ENCODE peak calls at places on chromosome 1, in six cellular contexts. One of them, this sample, is unnamed.

GRCh38 chr1:63321788-63322247 is 549 bp upstream of the FOXD3 start:
- DNase-seq in HepG2: no peak
- DNase-seq in spleen: no peak
- DNase-seq in prostate gland: no peak
- DNase-seq in GM23338: peak; percentile 91
- DNase-seq in endothelial cell of umbilical vein: no peak
- DNase-seq in this sample: no peak

GRCh38 chr1:244273262-244273844 is 178.4 kb downstream of the ADSS2 start:
- DNase-seq in GM23338: no peak
- DNase-seq in spleen: no peak
- DNase-seq in prostate gland: no peak
- DNase-seq in endothelial cell of umbilical vein: peak; percentile 74
- DNase-seq in HepG2: no peak
- DNase-seq in this sample: no peak

GRCh38 chr1:94713472-94714141 is 106.5 kb upstream of the SLC44A3 start:
- DNase-seq in spleen: peak; percentile 89
- DNase-seq in HepG2: peak; percentile 92
- DNase-seq in GM23338: peak; percentile 94
- DNase-seq in endothelial cell of umbilical vein: no peak
- DNase-seq in prostate gland: peak; percentile 37
- DNase-seq in this sample: peak; percentile 61

GRCh38 chr1:204377800-204378608 is 18.3 kb upstream of the PLEKHA6 start:
- DNase-seq in prostate gland: peak; percentile 48
- DNase-seq in spleen: peak; percentile 85
- DNase-seq in HepG2: peak; percentile 69
- DNase-seq in GM23338: peak; percentile 83
- DNase-seq in endothelial cell of umbilical vein: peak; percentile 45
- DNase-seq in this sample: peak; percentile 77

GRCh38 chr1:6475381-6476133 is 9.6 kb upstream of the TNFRSF25 start:
- DNase-seq in HepG2: no peak
- DNase-seq in prostate gland: peak; percentile 55
- DNase-seq in spleen: peak; percentile 92
- DNase-seq in endothelial cell of umbilical vein: no peak
- DNase-seq in GM23338: peak; percentile 77
- DNase-seq in this sample: peak; percentile 81

GRCh38 chr1:97898948-97899347 is 21.9 kb downstream of the DPYD start:
- DNase-seq in HepG2: no peak
- DNase-seq in prostate gland: no peak
- DNase-seq in GM23338: no peak
- DNase-seq in endothelial cell of umbilical vein: no peak
- DNase-seq in spleen: no peak
- DNase-seq in this sample: no peak

GRCh38 chr1:23742670-23743286 is 493 bp upstream of the ELOA start:
- DNase-seq in HepG2: no peak
- DNase-seq in spleen: no peak
- DNase-seq in GM23338: peak; percentile 75
- DNase-seq in prostate gland: peak; percentile 17
- DNase-seq in endothelial cell of umbilical vein: peak; percentile 47
- DNase-seq in this sample: no peak

GRCh38 chr1:85307987-85308836 is 31.8 kb upstream of the BCL10 start:
- DNase-seq in HepG2: peak; percentile 70
- DNase-seq in endothelial cell of umbilical vein: peak; percentile 91
- DNase-seq in prostate gland: peak; percentile 87
- DNase-seq in GM23338: peak; percentile 98
- DNase-seq in spleen: peak; percentile 93
- DNase-seq in this sample: peak; percentile 90

GRCh38 chr1:15033264-15033663 is 120.3 kb upstream of the TMEM51 start:
- DNase-seq in spleen: no peak
- DNase-seq in prostate gland: no peak
- DNase-seq in HepG2: no peak
- DNase-seq in endothelial cell of umbilical vein: no peak
- DNase-seq in GM23338: no peak
- DNase-seq in this sample: no peak

GRCh38 chr1:33132549-33132948 is 49.3 kb downstream of the TRIM62 start:
- DNase-seq in endothelial cell of umbilical vein: no peak
- DNase-seq in prostate gland: no peak
- DNase-seq in GM23338: no peak
- DNase-seq in HepG2: no peak
- DNase-seq in spleen: no peak
- DNase-seq in this sample: no peak

GRCh38 chr1:7454052-7454815 is 316.9 kb upstream of the VAMP3 start:
- DNase-seq in spleen: no peak
- DNase-seq in endothelial cell of umbilical vein: no peak
- DNase-seq in HepG2: no peak
- DNase-seq in prostate gland: no peak
- DNase-seq in GM23338: peak; percentile 46
- DNase-seq in this sample: peak; percentile 47

GRCh38 chr1:27138368-27138767 is 16.6 kb downstream of the SLC9A1 start:
- DNase-seq in endothelial cell of umbilical vein: no peak
- DNase-seq in HepG2: no peak
- DNase-seq in GM23338: no peak
- DNase-seq in prostate gland: no peak
- DNase-seq in spleen: no peak
- DNase-seq in this sample: no peak

GRCh38 chr1:196873385-196873784 is 14.5 kb upstream of the CFHR4 start:
- DNase-seq in spleen: no peak
- DNase-seq in endothelial cell of umbilical vein: no peak
- DNase-seq in GM23338: no peak
- DNase-seq in prostate gland: no peak
- DNase-seq in HepG2: no peak
- DNase-seq in this sample: no peak

GRCh38 chr1:200033511-200034261 is 6.2 kb downstream of the NR5A2 start:
- DNase-seq in GM23338: peak; percentile 63
- DNase-seq in endothelial cell of umbilical vein: no peak
- DNase-seq in spleen: no peak
- DNase-seq in prostate gland: no peak
- DNase-seq in HepG2: no peak
- DNase-seq in this sample: no peak

GRCh38 chr1:10553124-10553523 is 78.4 kb downstream of the PEX14 start:
- DNase-seq in spleen: no peak
- DNase-seq in GM23338: no peak
- DNase-seq in prostate gland: no peak
- DNase-seq in HepG2: no peak
- DNase-seq in endothelial cell of umbilical vein: no peak
- DNase-seq in this sample: no peak

GRCh38 chr1:164707868-164708331 is 148.9 kb downstream of the PBX1 start:
- DNase-seq in prostate gland: no peak
- DNase-seq in endothelial cell of umbilical vein: peak; percentile 16
- DNase-seq in GM23338: no peak
- DNase-seq in spleen: no peak
- DNase-seq in HepG2: no peak
- DNase-seq in this sample: peak; percentile 29

GRCh38 chr1:223341111-223341510 is 22.9 kb downstream of the SUSD4 start:
- DNase-seq in endothelial cell of umbilical vein: no peak
- DNase-seq in GM23338: no peak
- DNase-seq in prostate gland: no peak
- DNase-seq in HepG2: no peak
- DNase-seq in spleen: peak; percentile 61
- DNase-seq in this sample: peak; percentile 46

GRCh38 chr1:89671775-89672488 is 39.0 kb downstream of the LRRC8C start:
- DNase-seq in endothelial cell of umbilical vein: peak; percentile 59
- DNase-seq in prostate gland: no peak
- DNase-seq in spleen: no peak
- DNase-seq in HepG2: no peak
- DNase-seq in GM23338: no peak
- DNase-seq in this sample: no peak

GRCh38 chr1:220575718-220576497 is 48.0 kb downstream of the MARK1 start:
- DNase-seq in prostate gland: no peak
- DNase-seq in endothelial cell of umbilical vein: no peak
- DNase-seq in spleen: no peak
- DNase-seq in HepG2: no peak
- DNase-seq in GM23338: no peak
- DNase-seq in this sample: no peak

GRCh38 chr1:234597894-234598293 is 12.1 kb downstream of the IRF2BP2 start:
- DNase-seq in endothelial cell of umbilical vein: peak; percentile 74
- DNase-seq in HepG2: peak; percentile 62
- DNase-seq in prostate gland: no peak
- DNase-seq in GM23338: peak; percentile 63
- DNase-seq in spleen: no peak
- DNase-seq in this sample: peak; percentile 55

GRCh38 chr1:153611024-153611352 is 1.9 kb downstream of the S100A16 start:
- DNase-seq in spleen: no peak
- DNase-seq in HepG2: no peak
- DNase-seq in prostate gland: no peak
- DNase-seq in GM23338: no peak
- DNase-seq in endothelial cell of umbilical vein: no peak
- DNase-seq in this sample: no peak

GRCh38 chr1:116545359-116545705 is 25.5 kb downstream of the CD58 start:
- DNase-seq in prostate gland: no peak
- DNase-seq in GM23338: no peak
- DNase-seq in endothelial cell of umbilical vein: no peak
- DNase-seq in HepG2: no peak
- DNase-seq in spleen: no peak
- DNase-seq in this sample: no peak

GRCh38 chr1:116540088-116540487 is 30.7 kb downstream of the CD58 start:
- DNase-seq in spleen: no peak
- DNase-seq in HepG2: no peak
- DNase-seq in GM23338: no peak
- DNase-seq in prostate gland: no peak
- DNase-seq in endothelial cell of umbilical vein: no peak
- DNase-seq in this sample: no peak

GRCh38 chr1:116546354-116546977 is 24.4 kb downstream of the CD58 start:
- DNase-seq in GM23338: no peak
- DNase-seq in endothelial cell of umbilical vein: no peak
- DNase-seq in HepG2: no peak
- DNase-seq in spleen: no peak
- DNase-seq in prostate gland: no peak
- DNase-seq in this sample: no peak

DNA sequence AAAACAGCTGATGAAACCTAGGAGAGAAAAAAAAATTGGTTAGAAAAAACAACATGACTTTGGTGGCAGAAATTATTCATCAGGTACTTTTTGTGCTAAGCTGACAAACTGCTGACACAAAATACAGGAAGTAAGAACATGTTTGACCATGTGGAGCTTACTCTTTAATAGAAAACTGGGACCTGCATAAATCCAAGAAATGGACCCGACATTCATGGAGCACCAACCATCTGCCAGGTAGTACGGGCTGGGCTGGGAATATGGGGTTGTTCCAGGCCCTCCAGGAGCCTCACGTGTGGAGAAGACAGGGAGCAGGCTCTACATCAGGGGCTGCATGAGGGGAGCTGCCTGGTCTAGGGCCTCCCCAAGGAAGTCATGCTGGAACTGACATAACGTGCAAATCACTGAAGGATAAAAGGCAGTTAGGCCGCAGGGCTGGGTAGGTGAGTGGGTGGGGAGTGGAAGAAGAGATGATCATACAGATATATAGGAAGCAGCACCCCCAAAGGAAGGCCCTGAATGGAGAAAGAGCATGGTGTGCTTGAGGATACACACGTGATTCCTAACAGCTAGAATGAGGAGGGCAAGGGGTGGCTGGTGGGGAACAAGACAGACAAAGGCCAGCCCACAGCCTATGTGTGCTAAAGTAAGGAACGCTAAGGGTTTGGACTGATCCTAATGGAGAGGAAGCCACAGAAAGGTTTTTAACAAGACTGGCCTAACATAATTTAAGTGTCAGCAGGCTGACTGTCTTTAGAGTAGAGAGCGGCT is 26.1 kb downstream of the CD58 start:
- DNase-seq in spleen: no peak
- DNase-seq in prostate gland: no peak
- DNase-seq in HepG2: no peak
- DNase-seq in GM23338: no peak
- DNase-seq in endothelial cell of umbilical vein: no peak
- DNase-seq in this sample: no peak
- TF ChIP-seq POLR2AphosphoS5 in spleen: no peak
- TF ChIP-seq POLR2AphosphoS5 in prostate gland: no peak
- TF ChIP-seq POLR2AphosphoS5 in HepG2: no peak
- TF ChIP-seq POLR2AphosphoS5 in GM23338: no peak
- TF ChIP-seq POLR2AphosphoS5 in endothelial cell of umbilical vein: no peak
- TF ChIP-seq POLR2AphosphoS5 in this sample: no peak

GRCh38 chr1:245488346-245489110 is 333.7 kb downstream of the KIF26B start:
- DNase-seq in endothelial cell of umbilical vein: no peak
- DNase-seq in GM23338: no peak
- DNase-seq in HepG2: no peak
- DNase-seq in prostate gland: no peak
- DNase-seq in spleen: no peak
- DNase-seq in this sample: no peak
- H3K4me1 ChIP-seq in endothelial cell of umbilical vein: no peaks in the 10 kb centered on the region
- H3K4me1 ChIP-seq in GM23338: peaks cover 14% of the 10 kb centered on the region
- H3K4me1 ChIP-seq in HepG2: peaks cover 10% of the 10 kb centered on the region
- H3K4me1 ChIP-seq in prostate gland: no peaks in the 10 kb centered on the region
- H3K4me1 ChIP-seq in spleen: no peaks in the 10 kb centered on the region
- H3K4me1 ChIP-seq in this sample: no peaks in the 10 kb centered on the region

DNA sequence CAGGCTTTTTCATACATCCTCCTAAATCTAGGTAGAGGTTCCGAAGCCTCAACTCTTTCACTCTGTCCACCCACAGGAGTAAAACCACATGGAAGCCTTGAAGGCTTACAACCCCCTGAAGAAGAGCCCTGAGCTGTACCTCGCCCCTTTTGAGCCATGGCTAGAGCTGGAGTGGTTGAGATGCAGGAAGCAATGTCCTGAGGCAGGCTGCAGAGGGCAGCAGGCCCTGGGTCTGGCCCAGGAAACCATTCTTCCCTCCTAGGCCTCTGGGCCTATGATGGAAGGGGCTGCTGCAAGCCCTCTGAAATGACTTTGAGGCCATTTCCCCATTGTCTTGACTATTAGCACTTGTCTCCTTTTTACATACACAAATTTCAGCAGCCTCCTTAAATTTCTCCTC is 1503.0 kb downstream of the KCNT2 start:
- DNase-seq in endothelial cell of umbilical vein: no peak
- DNase-seq in prostate gland: no peak
- DNase-seq in HepG2: no peak
- DNase-seq in GM23338: peak; percentile 1
- DNase-seq in spleen: no peak
- DNase-seq in this sample: no peak
- TF ChIP-seq CTCF in endothelial cell of umbilical vein: no peak
- TF ChIP-seq CTCF in prostate gland: no peak
- TF ChIP-seq CTCF in HepG2: no peak
- TF ChIP-seq CTCF in GM23338: no peak
- TF ChIP-seq CTCF in spleen: no peak
- TF ChIP-seq CTCF in this sample: no peak

GRCh38 chr1:54283214-54283996 is 83.4 kb downstream of the MRPL37 start:
- DNase-seq in spleen: no peak
- DNase-seq in GM23338: no peak
- DNase-seq in HepG2: no peak
- DNase-seq in prostate gland: no peak
- DNase-seq in endothelial cell of umbilical vein: no peak
- DNase-seq in this sample: no peak

GRCh38 chr1:54283997-54284385 is 84.0 kb downstream of the MRPL37 start:
- DNase-seq in GM23338: no peak
- DNase-seq in prostate gland: no peak
- DNase-seq in HepG2: no peak
- DNase-seq in spleen: no peak
- DNase-seq in endothelial cell of umbilical vein: no peak
- DNase-seq in this sample: no peak

GRCh38 chr1:54285815-54286214 is 85.8 kb downstream of the MRPL37 start:
- DNase-seq in HepG2: no peak
- DNase-seq in prostate gland: no peak
- DNase-seq in spleen: no peak
- DNase-seq in GM23338: no peak
- DNase-seq in endothelial cell of umbilical vein: no peak
- DNase-seq in this sample: no peak

GRCh38 chr1:54287176-54287650 is 87.2 kb downstream of the MRPL37 start:
- DNase-seq in endothelial cell of umbilical vein: peak; percentile 65
- DNase-seq in spleen: peak; percentile 82
- DNase-seq in GM23338: no peak
- DNase-seq in HepG2: no peak
- DNase-seq in prostate gland: peak; percentile 87
- DNase-seq in this sample: peak; percentile 83

GRCh38 chr1:54284781-54285563 is 85.0 kb downstream of the MRPL37 start:
- DNase-seq in spleen: no peak
- DNase-seq in endothelial cell of umbilical vein: no peak
- DNase-seq in HepG2: no peak
- DNase-seq in GM23338: no peak
- DNase-seq in prostate gland: no peak
- DNase-seq in this sample: no peak
- TF ChIP-seq POLR2AphosphoS5 in spleen: no peak
- TF ChIP-seq POLR2AphosphoS5 in endothelial cell of umbilical vein: no peak
- TF ChIP-seq POLR2AphosphoS5 in HepG2: no peak
- TF ChIP-seq POLR2AphosphoS5 in GM23338: no peak
- TF ChIP-seq POLR2AphosphoS5 in prostate gland: no peak
- TF ChIP-seq POLR2AphosphoS5 in this sample: no peak